ENCODE peak calls at places on chromosomes 4 and X, in four cellular contexts. Y is K562, H is HepG2, O is GM12878. S is an unnamed sample.

GRCh38 chrX:44580466-44580865 is 37.8 kb upstream of the FUNDC1 start:
- DNase-seq in Y (no peak), H (no peak), O (no peak), S (no peak)

GRCh38 chrX:12950851-12951589 is 23.9 kb upstream of the TMSB4X start:
- DNase-seq in Y (peak), H (peak), O (peak), S (peak)

GRCh38 chr4:30854566-30854965 is 134.4 kb downstream of the PCDH7 start:
- DNase-seq in Y (no peak), H (no peak), O (no peak), S (no peak)

GRCh38 chr4:152778656-152779512 is 646 bp downstream of the TIGD4 start:
- DNase-seq in Y (no peak), H (peak), O (no peak), S (peak)

GRCh38 chr4:53055274-53055673 is 193.2 kb downstream of the RASL11B start:
- DNase-seq in Y (no peak), H (no peak), O (no peak), S (no peak)

GRCh38 chr4:78661086-78661690 is 109.6 kb downstream of the ANXA3 start:
- DNase-seq in Y (no peak), H (no peak), O (no peak), S (no peak)

GRCh38 chrX:98448524-98448923 is 1564.8 kb downstream of the RPA4 start:
- DNase-seq in Y (no peak), H (no peak), O (no peak), S (peak)

GRCh38 chrX:11688201-11688600 is 22.5 kb upstream of the ARHGAP6 start:
- DNase-seq in Y (no peak), H (no peak), O (no peak), S (no peak)

GRCh38 chrX:46376246-46376885 is 168.9 kb downstream of the ZNF674 start:
- DNase-seq in Y (no peak), H (peak), O (no peak), S (peak)

GRCh38 chr4:147017081-147017480 is 71.4 kb upstream of the TTC29 start:
- DNase-seq in Y (no peak), H (no peak), O (no peak), S (no peak)

DNA sequence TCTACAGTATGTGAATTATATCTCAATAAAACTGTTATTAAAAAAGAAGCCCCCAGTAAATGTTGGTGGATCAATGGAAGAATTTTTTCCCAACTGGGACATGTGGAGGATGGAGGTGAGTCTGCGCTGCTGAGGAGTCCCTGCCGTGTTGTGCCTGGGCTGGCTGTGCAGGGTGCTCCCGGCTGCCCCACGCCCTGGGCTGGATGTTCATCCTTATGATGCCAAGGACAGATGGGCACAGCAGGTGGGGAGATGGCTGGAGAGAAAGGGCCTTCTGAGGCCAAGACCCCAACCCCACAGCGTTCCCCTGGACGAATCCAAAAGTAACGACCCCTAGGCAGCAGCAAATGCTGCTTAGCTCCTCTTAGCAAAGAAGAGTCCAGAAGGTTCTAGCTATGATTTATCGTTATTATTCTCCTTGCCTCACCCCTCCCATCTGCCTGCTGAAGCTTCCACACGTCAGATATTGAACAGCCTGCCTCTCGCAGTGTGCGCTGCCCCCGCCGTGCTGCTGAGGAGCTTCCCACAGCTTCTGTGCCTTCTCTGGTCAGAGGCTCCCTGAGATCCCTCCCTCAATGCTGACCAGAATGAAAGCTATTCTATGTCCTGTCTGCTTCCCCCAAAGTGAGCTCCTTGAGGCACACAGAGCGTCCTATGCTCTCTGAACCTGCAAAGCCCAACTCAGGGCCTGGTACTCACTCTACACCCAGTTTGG is 26.5 kb downstream of the HMX1 start:
- DNase-seq in Y (no peak), H (no peak), O (no peak), S (no peak)
- H3K4me2 ChIP-seq in Y (no peak), H (no peak), O (no peak), S (no peak)

DNA sequence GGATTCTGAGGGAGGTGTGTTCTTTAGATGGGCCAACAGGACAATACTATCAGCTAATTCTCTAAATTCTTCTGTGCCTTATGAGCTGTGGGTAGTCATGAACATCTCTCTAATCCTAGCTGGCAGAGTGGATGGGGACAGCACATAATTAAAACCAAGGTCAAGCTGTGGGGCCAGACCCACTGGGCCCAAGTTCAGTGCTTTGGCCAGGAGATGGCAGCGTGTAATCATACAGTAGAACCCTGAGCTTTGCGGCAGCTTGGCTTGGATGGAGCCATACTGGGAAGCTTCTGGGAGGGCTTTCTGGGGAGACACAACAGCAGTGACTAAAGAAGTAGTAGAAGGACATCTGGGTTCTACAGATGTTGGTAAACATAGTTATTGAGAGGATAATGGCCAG is 140.3 kb upstream of the CXCL13 start:
- DNase-seq in Y (no peak), H (no peak), O (no peak), S (peak)
- TF ChIP-seq JUNB in Y (no peak), H (no peak), O (no peak), S (no peak)

GRCh38 chrX:23779025-23779424 is 3.9 kb upstream of the SAT1 start:
- DNase-seq in Y (no peak), H (no peak), O (no peak), S (no peak)

GRCh38 chrX:23776363-23776762 is 6.6 kb upstream of the SAT1 start:
- DNase-seq in Y (no peak), H (no peak), O (no peak), S (no peak)

GRCh38 chrX:23770142-23770541 is 12.8 kb upstream of the SAT1 start:
- DNase-seq in Y (no peak), H (no peak), O (no peak), S (no peak)

DNA sequence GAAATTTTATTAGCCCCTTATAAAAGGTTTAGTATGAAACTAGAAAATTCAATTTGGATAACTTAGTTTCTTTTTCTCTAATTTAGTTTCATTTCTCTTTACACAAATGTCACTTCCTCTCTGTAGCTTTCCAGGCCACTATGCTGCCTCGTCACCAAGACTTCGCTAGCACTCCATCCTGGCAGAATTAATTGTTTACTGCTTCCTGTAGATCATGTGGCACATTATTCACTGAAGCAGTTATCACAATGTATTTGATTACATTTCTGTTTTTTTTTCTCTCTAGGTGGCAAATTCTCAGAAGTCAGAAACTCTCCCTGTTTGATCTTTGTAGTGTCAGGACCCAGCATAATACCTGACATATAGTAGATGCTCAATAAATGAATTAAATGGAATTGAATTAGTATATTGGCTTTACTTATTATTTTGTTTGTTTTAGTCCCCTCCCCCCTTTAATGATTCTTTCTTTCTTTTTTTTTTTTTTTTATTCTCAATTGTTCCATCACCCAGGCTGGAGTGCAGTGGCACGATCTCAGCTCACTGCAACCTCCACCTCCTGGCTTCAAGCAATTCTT is 9.3 kb upstream of the SAT1 start:
- DNase-seq in Y (no peak), H (no peak), O (peak), S (no peak)
- TF ChIP-seq POLR2AphosphoS5 in Y (no peak), H (no peak), O (no peak), S (no peak)

GRCh38 chr4:123443401-123444297 is 47.1 kb downstream of the SPRY1 start:
- DNase-seq in Y (no peak), H (no peak), O (peak), S (peak)
- H3K4me2 ChIP-seq in Y (peak), H (peak), O (peak), S (peak)

GRCh38 chr4:40199999-40200880 is 3.4 kb downstream of the RHOH start:
- DNase-seq in Y (no peak), H (no peak), O (peak), S (no peak)
- TF ChIP-seq JUNB in Y (no peak), H (no peak), O (peak), S (no peak)

GRCh38 chrX:9638871-9639270 is 126.8 kb downstream of the GPR143 start:
- DNase-seq in Y (no peak), H (no peak), O (no peak), S (no peak)

GRCh38 chrX:9635368-9635767 is 130.3 kb downstream of the GPR143 start:
- DNase-seq in Y (no peak), H (no peak), O (no peak), S (no peak)

GRCh38 chrX:9635805-9636204 is 129.8 kb downstream of the GPR143 start:
- DNase-seq in Y (no peak), H (no peak), O (no peak), S (no peak)
- TF ChIP-seq POLR2AphosphoS5 in Y (no peak), H (no peak), O (no peak), S (no peak)

GRCh38 chr4:6394671-6395081 is 77.7 kb downstream of the PPP2R2C start:
- DNase-seq in Y (no peak), H (no peak), O (no peak), S (no peak)
- H3K4me2 ChIP-seq in Y (no peak), H (no peak), O (no peak), S (no peak)